ENCODE peak calls at places on chromosome 22, in four cellular contexts. N is HepG2, M is GM12878, U is NT2/D1. T is an unnamed sample.

GRCh38 chr22:42179616-42180015 is 49.0 kb upstream of the CYP2D6 start:
- DNase-seq in U (no peak), M (no peak), N (no peak), T (no peak)

GRCh38 chr22:35066768-35067167 is 810 bp downstream of the ISX start:
- DNase-seq in M (no peak), U (no peak), N (no peak), T (no peak)

GRCh38 chr22:32992821-32993220 is 65.4 kb downstream of the SYN3 start:
- DNase-seq in U (no peak), N (no peak), M (no peak), T (no peak)

GRCh38 chr22:35477911-35478582 is 62.6 kb upstream of the RASD2 start:
- DNase-seq in M (no peak), U (no peak), N (no peak), T (peak; percentile 71)

GRCh38 chr22:19732403-19733113 is 9.2 kb downstream of the GP1BB start:
- DNase-seq in M (no peak), U (no peak), N (no peak), T (no peak)

GRCh38 chr22:39184586-39185577 is 32.4 kb upstream of the CBX7 start:
- DNase-seq in M (no peak), U (no peak), N (no peak), T (peak; percentile 5)

GRCh38 chr22:19878461-19879247 is 24.0 kb upstream of the GNB1L start:
- DNase-seq in M (no peak), N (no peak), U (no peak), T (no peak)

GRCh38 chr22:26502688-26503561 is 9.3 kb downstream of the TFIP11 start:
- DNase-seq in U (no peak), M (no peak), N (no peak), T (peak; percentile 59)

GRCh38 chr22:46233231-46233630 is 16.9 kb downstream of the CDPF1 start:
- DNase-seq in M (no peak), N (no peak), U (no peak), T (no peak)

GRCh38 chr22:37316875-37317371 is 34.6 kb downstream of the CYTH4 start:
- DNase-seq in N (peak; percentile 83), U (peak; percentile 65), M (no peak), T (peak; percentile 92)
- TF ChIP-seq SUZ12 in N (no peak), U (no peak), M (no peak), T (no peak)

GRCh38 chr22:29031236-29031982 is 30.2 kb downstream of the C22orf31 start:
- DNase-seq in N (peak; percentile 93), U (peak; percentile 52), M (no peak), T (peak; percentile 49)
- TF ChIP-seq SUZ12 in N (no peak), U (no peak), M (no peak), T (no peak)

DNA sequence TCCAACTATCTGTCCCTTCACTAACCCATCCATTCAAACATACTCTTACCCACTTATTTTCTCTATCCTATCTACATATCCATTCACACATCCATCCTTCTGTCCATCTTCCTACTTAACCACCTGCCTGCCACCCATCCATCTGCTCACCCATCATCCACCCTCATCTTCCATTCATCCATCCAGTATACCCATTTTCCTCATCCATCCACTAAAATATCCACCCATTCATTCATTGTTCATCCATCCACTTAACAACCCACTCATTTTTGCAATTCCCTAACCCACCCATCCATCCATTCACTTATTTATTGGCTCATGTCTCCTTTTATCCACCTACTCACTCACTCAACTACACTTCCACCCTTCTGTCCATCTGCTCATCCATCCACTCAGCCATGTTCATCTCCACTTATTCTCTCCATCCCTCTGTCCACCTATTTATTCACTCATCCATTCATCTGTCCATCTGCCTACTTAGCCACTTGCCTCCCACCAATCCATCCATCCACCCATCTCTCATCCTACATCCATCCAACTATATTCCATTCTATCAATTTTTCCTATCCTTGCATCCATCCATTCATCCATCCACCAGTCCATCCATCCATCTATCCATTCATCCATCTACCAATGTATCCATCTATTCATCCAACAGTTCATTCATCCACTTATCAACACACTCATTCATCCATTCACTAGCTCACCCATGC is 10.6 kb downstream of the LHFPL7 start:
- DNase-seq in M (no peak), N (no peak), U (no peak), T (no peak)
- TF ChIP-seq SUZ12 in M (no peak), N (no peak), U (no peak), T (no peak)

GRCh38 chr22:49395617-49396016 is 432.1 kb downstream of the BRD1 start:
- DNase-seq in N (no peak), M (no peak), U (no peak), T (no peak)
- TF ChIP-seq SUZ12 in N (no peak), M (no peak), U (no peak), T (no peak)

DNA sequence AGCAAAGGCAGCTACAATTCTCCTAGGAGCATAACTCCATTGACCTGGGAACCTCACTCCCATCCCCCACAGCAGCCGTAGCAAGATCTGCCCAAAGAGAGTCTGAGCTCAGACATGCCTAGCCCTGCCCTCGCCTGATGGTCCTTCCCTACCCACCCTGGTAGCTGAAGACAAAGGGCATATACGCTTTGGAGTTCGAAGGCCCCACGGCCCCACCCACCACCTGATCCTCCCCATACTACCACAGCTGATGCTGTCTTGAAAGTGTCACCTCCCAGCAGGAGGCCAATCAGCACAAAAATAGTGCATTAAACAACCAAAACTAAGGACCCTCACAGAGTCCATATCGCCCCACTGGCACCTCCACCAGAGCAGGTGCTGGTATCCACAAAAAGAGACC is 22.6 kb upstream of the GNAZ start:
- DNase-seq in U (no peak), N (no peak), M (no peak), T (no peak)
- TF ChIP-seq SUZ12 in U (no peak), N (no peak), M (no peak), T (no peak)